ENCODE peak calls at places on chromosomes 6 and 20, in six cellular contexts. One of them, this sample, is unnamed.

GRCh38 chr20:45322952-45323383 is 14.9 kb upstream of the MATN4 start:
- DNase-seq in GM12878: no peak
- DNase-seq in HepG2: peak; percentile 86
- DNase-seq in HCT116: peak; percentile 31
- DNase-seq in SK-N-SH: no peak
- DNase-seq in K562: no peak
- DNase-seq in this sample: no peak

GRCh38 chr6:48194596-48195295 is 83.7 kb upstream of the PTCHD4 start:
- DNase-seq in K562: no peak
- DNase-seq in HepG2: no peak
- DNase-seq in GM12878: no peak
- DNase-seq in HCT116: no peak
- DNase-seq in SK-N-SH: no peak
- DNase-seq in this sample: no peak

GRCh38 chr6:128519931-128520435 is 416 bp downstream of the PTPRK start:
- DNase-seq in K562: no peak
- DNase-seq in HCT116: no peak
- DNase-seq in HepG2: no peak
- DNase-seq in SK-N-SH: peak; percentile 35
- DNase-seq in GM12878: no peak
- DNase-seq in this sample: peak; percentile 61

GRCh38 chr20:5513975-5514516 is 197.3 kb upstream of the PROKR2 start:
- DNase-seq in K562: no peak
- DNase-seq in HepG2: peak; percentile 99
- DNase-seq in SK-N-SH: no peak
- DNase-seq in GM12878: no peak
- DNase-seq in HCT116: peak; percentile 68
- DNase-seq in this sample: no peak

GRCh38 chr20:49230575-49231211 is 11.5 kb downstream of the DDX27 start:
- DNase-seq in K562: no peak
- DNase-seq in SK-N-SH: no peak
- DNase-seq in HepG2: no peak
- DNase-seq in HCT116: no peak
- DNase-seq in GM12878: no peak
- DNase-seq in this sample: no peak

GRCh38 chr6:136982928-136983327 is 60.8 kb downstream of the SLC35D3 start:
- DNase-seq in GM12878: no peak
- DNase-seq in HCT116: no peak
- DNase-seq in K562: no peak
- DNase-seq in SK-N-SH: peak; percentile 47
- DNase-seq in HepG2: no peak
- DNase-seq in this sample: no peak

GRCh38 chr6:159151266-159151855 is 17.8 kb upstream of the FNDC1 start:
- DNase-seq in HepG2: peak; percentile 34
- DNase-seq in GM12878: no peak
- DNase-seq in SK-N-SH: peak; percentile 60
- DNase-seq in K562: peak; percentile 83
- DNase-seq in HCT116: peak; percentile 51
- DNase-seq in this sample: peak; percentile 54

GRCh38 chr6:22770042-22770441 is 200.7 kb downstream of the HDGFL1 start:
- DNase-seq in GM12878: no peak
- DNase-seq in HCT116: no peak
- DNase-seq in HepG2: no peak
- DNase-seq in K562: no peak
- DNase-seq in SK-N-SH: no peak
- DNase-seq in this sample: no peak

GRCh38 chr6:7697820-7698623 is 27.9 kb upstream of the BMP6 start:
- DNase-seq in HepG2: peak; percentile 84
- DNase-seq in GM12878: no peak
- DNase-seq in K562: no peak
- DNase-seq in SK-N-SH: no peak
- DNase-seq in HCT116: no peak
- DNase-seq in this sample: peak; percentile 29

GRCh38 chr6:155509743-155510475 is 54.3 kb upstream of the NOX3 start:
- DNase-seq in HCT116: no peak
- DNase-seq in HepG2: no peak
- DNase-seq in SK-N-SH: no peak
- DNase-seq in GM12878: no peak
- DNase-seq in K562: no peak
- DNase-seq in this sample: no peak

GRCh38 chr6:31750411-31751022 is 10.7 kb downstream of the MSH5 start:
- DNase-seq in SK-N-SH: no peak
- DNase-seq in HepG2: no peak
- DNase-seq in K562: no peak
- DNase-seq in HCT116: no peak
- DNase-seq in GM12878: no peak
- DNase-seq in this sample: no peak

GRCh38 chr6:16334671-16335070 is 96.3 kb downstream of the GMPR start:
- DNase-seq in HCT116: no peak
- DNase-seq in K562: no peak
- DNase-seq in HepG2: no peak
- DNase-seq in SK-N-SH: no peak
- DNase-seq in GM12878: no peak
- DNase-seq in this sample: no peak

GRCh38 chr6:7587631-7588100 is 2.3 kb upstream of the SNRNP48 start:
- DNase-seq in GM12878: no peak
- DNase-seq in HCT116: no peak
- DNase-seq in SK-N-SH: no peak
- DNase-seq in HepG2: no peak
- DNase-seq in K562: peak; percentile 25
- DNase-seq in this sample: no peak

GRCh38 chr6:84528201-84528600 is 236.2 kb downstream of the TBX18 start:
- DNase-seq in K562: no peak
- DNase-seq in HepG2: no peak
- DNase-seq in SK-N-SH: no peak
- DNase-seq in HCT116: no peak
- DNase-seq in GM12878: no peak
- DNase-seq in this sample: no peak

GRCh38 chr6:154805288-154805911 is 72.2 kb downstream of the SCAF8 start:
- DNase-seq in GM12878: no peak
- DNase-seq in HepG2: peak; percentile 43
- DNase-seq in SK-N-SH: peak; percentile 47
- DNase-seq in HCT116: peak; percentile 31
- DNase-seq in K562: peak; percentile 42
- DNase-seq in this sample: peak; percentile 34

GRCh38 chr6:341914-342831 is 49.4 kb upstream of the IRF4 start:
- DNase-seq in K562: no peak
- DNase-seq in SK-N-SH: no peak
- DNase-seq in HCT116: no peak
- DNase-seq in GM12878: peak; percentile 92
- DNase-seq in HepG2: no peak
- DNase-seq in this sample: no peak

DNA sequence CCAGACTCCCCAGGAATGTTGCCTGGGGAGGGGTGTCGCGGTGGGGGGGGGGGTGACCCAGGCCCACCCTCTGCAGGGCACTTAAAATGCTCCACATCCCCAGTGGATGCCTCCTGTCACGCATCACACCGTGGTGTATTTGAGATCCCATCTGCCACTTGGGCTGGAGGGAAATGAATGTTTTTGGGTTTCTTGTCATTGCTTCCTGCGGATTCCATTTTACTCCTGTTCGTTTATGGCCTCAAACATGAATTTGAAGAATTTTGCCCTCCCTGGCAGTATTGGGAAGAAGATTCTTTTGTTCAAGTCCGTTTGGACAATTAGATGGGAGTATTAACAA is 544 bp upstream of the KHDC1 start:
- DNase-seq in K562: no peak
- DNase-seq in HCT116: no peak
- DNase-seq in GM12878: no peak
- DNase-seq in HepG2: no peak
- DNase-seq in SK-N-SH: no peak
- DNase-seq in this sample: no peak
- H2AFZ ChIP-seq in K562: peak overlapping the region; percentile 89
- H2AFZ ChIP-seq in HCT116: no peak overlapping the region
- H2AFZ ChIP-seq in GM12878: peak overlapping the region; percentile 99
- H2AFZ ChIP-seq in HepG2: no peak overlapping the region
- H2AFZ ChIP-seq in SK-N-SH: peak overlapping the region; percentile 89
- H2AFZ ChIP-seq in this sample: peak overlapping the region; percentile 96

DNA sequence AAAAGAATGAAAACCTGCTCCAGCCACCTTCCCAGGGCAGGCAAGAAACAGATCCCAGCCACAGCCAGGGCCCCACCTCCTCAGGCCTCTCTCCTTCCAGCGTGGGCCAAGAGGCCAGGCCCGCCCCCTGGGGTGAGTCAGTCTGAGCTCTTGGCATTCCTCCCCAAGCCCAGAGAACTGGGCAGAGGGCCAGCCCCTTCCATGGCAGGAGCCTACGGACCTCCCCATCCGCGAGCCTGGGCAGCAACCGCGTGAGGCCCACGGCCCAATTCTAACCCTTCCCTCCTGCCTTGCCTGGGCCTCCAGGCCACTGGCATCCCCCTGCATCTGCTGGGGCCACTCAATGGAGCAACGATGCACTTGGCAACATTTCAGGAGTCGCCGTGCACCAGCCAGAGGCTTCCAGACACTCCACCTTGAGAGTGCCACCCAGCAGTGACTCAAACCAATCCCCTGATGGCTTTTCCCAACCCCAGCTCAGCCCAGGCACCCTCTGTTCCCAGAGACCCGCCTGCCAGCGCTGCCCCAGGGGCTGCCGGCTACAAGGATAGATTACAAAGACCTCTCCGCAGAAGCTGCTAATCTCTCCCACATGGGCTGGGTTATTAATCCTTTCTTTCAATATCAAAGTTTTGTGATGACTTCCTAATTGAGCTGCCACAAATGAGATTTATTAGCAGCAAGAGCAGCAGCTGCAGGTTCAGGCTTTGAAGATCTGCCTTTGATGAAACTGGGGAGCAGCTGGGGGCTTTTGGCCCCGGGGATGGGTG is 85.8 kb downstream of the NFATC2 start:
- DNase-seq in HCT116: peak; percentile 88
- DNase-seq in GM12878: no peak
- DNase-seq in K562: peak; percentile 52
- DNase-seq in HepG2: peak; percentile 78
- DNase-seq in SK-N-SH: peak; percentile 89
- DNase-seq in this sample: peak; percentile 35
- TF ChIP-seq REST in HCT116: no peak
- TF ChIP-seq REST in GM12878: no peak
- TF ChIP-seq REST in K562: no peak
- TF ChIP-seq REST in HepG2: no peak
- TF ChIP-seq REST in SK-N-SH: no peak
- TF ChIP-seq REST in this sample: no peak

DNA sequence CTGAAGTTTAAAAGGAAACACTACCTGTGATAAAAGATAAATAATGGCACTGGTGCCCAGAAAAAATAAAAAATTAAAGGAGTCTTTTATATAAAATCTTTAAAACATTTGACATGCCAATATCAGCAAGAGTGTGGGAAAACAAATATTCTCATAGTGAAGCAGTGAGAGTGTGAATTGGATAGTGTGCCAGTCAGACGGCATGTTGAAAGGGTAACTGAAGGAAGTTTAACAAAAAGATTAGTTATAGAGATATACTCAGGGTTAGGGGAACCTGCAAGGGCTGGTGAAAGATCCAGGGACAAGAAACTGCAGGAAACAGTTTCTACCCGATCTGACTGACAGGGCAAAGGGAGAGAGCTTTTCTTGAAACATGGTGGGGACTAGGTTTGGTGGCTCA is 22.2 kb upstream of the GMNN start:
- DNase-seq in GM12878: no peak
- DNase-seq in K562: no peak
- DNase-seq in SK-N-SH: no peak
- DNase-seq in HepG2: no peak
- DNase-seq in HCT116: no peak
- DNase-seq in this sample: no peak
- H2AFZ ChIP-seq in GM12878: no peak overlapping the region
- H2AFZ ChIP-seq in K562: peak overlapping the region; percentile 44
- H2AFZ ChIP-seq in SK-N-SH: no peak overlapping the region
- H2AFZ ChIP-seq in HepG2: no peak overlapping the region
- H2AFZ ChIP-seq in HCT116: no peak overlapping the region
- H2AFZ ChIP-seq in this sample: no peak overlapping the region

DNA sequence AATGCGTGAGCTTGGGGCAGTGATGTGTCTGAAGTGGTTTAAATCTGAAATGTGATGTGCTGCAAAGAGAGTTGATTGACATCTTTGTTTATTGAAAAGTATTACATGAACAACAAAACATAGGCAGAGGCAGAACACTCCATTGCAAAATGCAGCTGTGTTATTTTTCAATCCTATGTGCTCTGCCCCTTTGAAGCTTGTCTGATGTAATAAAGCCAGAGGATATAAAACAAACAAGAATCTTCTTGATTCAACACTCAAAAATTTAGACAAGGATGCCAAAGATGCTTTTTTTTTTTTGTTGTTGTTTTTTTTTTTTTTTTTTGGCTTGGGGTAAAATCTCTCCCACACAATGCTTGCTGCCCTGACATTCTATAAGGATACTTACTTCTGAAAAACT is 482.5 kb upstream of the MMS22L start:
- DNase-seq in GM12878: no peak
- DNase-seq in HepG2: no peak
- DNase-seq in K562: no peak
- DNase-seq in SK-N-SH: no peak
- DNase-seq in HCT116: no peak
- DNase-seq in this sample: no peak
- TF ChIP-seq REST in GM12878: no peak
- TF ChIP-seq REST in HepG2: no peak
- TF ChIP-seq REST in K562: no peak
- TF ChIP-seq REST in SK-N-SH: no peak
- TF ChIP-seq REST in HCT116: no peak
- TF ChIP-seq REST in this sample: no peak

GRCh38 chr6:133764813-133765208 is 124.1 kb upstream of the TCF21 start:
- DNase-seq in GM12878: no peak
- DNase-seq in HCT116: no peak
- DNase-seq in HepG2: no peak
- DNase-seq in K562: no peak
- DNase-seq in SK-N-SH: no peak
- DNase-seq in this sample: no peak
- H2AFZ ChIP-seq in GM12878: no peak overlapping the region
- H2AFZ ChIP-seq in HCT116: no peak overlapping the region
- H2AFZ ChIP-seq in HepG2: no peak overlapping the region
- H2AFZ ChIP-seq in K562: no peak overlapping the region
- H2AFZ ChIP-seq in SK-N-SH: no peak overlapping the region
- H2AFZ ChIP-seq in this sample: peak overlapping the region; percentile 94

GRCh38 chr6:81966968-81967367 is 214.5 kb upstream of the TENT5A start:
- DNase-seq in HepG2: no peak
- DNase-seq in HCT116: no peak
- DNase-seq in K562: no peak
- DNase-seq in GM12878: no peak
- DNase-seq in SK-N-SH: no peak
- DNase-seq in this sample: no peak

DNA sequence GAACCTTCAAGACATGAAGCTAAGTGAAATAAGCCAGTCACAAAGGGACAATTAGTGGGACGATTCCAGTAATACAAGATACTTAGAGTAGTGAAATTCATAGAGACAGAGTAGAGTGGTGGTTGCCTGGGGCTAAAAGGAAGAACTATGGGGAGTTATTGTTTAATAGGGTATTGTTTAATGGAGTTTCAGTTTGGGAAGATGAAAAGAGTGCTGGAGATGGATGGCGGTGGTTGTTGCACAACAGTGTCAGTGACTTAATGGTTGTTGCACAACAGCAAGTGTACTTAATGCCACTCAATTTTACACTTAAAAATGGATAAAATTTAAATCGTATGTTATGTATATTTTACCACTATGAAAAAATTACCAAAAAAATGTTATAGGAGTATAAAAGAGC is 209.7 kb upstream of the TENT5A start:
- DNase-seq in HCT116: no peak
- DNase-seq in HepG2: no peak
- DNase-seq in SK-N-SH: no peak
- DNase-seq in GM12878: no peak
- DNase-seq in K562: no peak
- DNase-seq in this sample: no peak
- TF ChIP-seq REST in HCT116: no peak
- TF ChIP-seq REST in HepG2: no peak
- TF ChIP-seq REST in SK-N-SH: no peak
- TF ChIP-seq REST in GM12878: no peak
- TF ChIP-seq REST in K562: no peak
- TF ChIP-seq REST in this sample: no peak